ENCODE peak calls at places on chromosomes 16 and 17, in six cellular contexts. J is NCI-H1436, B is neural crest cell, C is GM06990, V is RWPE1, A is HTR-8/SVneo. M is an unnamed sample.

GRCh38 chr16:78142784-78143183 is 43.3 kb downstream of the WWOX start:
- DNase-seq in J (no peak), B (no peak), C (no peak), V (no peak), A (no peak), M (no peak)

GRCh38 chr16:75591001-75591852 is 25.0 kb downstream of the GABARAPL2 start:
- DNase-seq in J (no peak), B (no peak), C (no peak), V (no peak), A (no peak), M (no peak)

GRCh38 chr17:42409467-42410351 is 13.3 kb downstream of the CAVIN1 start:
- DNase-seq in J (no peak), B (no peak), C (no peak), V (peak; percentile 96), A (peak; percentile 91), M (no peak)

GRCh38 chr16:4094138-4094773 is 22.0 kb downstream of the ADCY9 start:
- DNase-seq in J (no peak), B (no peak), C (no peak), V (no peak), A (no peak), M (no peak)

GRCh38 chr17:17520599-17521232 is 24.5 kb upstream of the RASD1 start:
- DNase-seq in J (no peak), B (no peak), C (no peak), V (no peak), A (no peak), M (no peak)

GRCh38 chr16:83967838-83968482 is at the start of gene NECAB2:
- DNase-seq in J (peak; percentile 31), B (peak; percentile 60), C (peak; percentile 37), V (peak; percentile 56), A (peak; percentile 78), M (no peak)

GRCh38 chr17:3755335-3756030 is 31.8 kb downstream of the HASPIN start:
- DNase-seq in J (no peak), B (no peak), C (no peak), V (no peak), A (no peak), M (no peak)

GRCh38 chr16:31487720-31488629 is 5.1 kb downstream of the SLC5A2 start:
- DNase-seq in J (peak; percentile 65), B (no peak), C (peak; percentile 68), V (peak; percentile 65), A (peak; percentile 59), M (peak; percentile 73)

GRCh38 chr17:5832886-5833285 is 237.3 kb upstream of the WSCD1 start:
- DNase-seq in J (peak; percentile 64), B (no peak), C (no peak), V (peak; percentile 78), A (no peak), M (no peak)

GRCh38 chr17:34613064-34614019 is 34.0 kb downstream of the TMEM132E start:
- DNase-seq in J (peak; percentile 84), B (no peak), C (no peak), V (peak; percentile 63), A (no peak), M (no peak)

GRCh38 chr17:4658478-4659305 is 17.2 kb upstream of the ALOX15 start:
- DNase-seq in J (no peak), B (no peak), C (no peak), V (no peak), A (peak; percentile 69), M (no peak)

GRCh38 chr16:29900102-29900887 is at the start of gene ASPHD1:
- DNase-seq in J (peak; percentile 62), B (peak; percentile 49), C (peak; percentile 66), V (peak; percentile 87), A (peak; percentile 88), M (no peak)

GRCh38 chr16:51553314-51553713 is 402.2 kb upstream of the SALL1 start:
- DNase-seq in J (no peak), B (no peak), C (no peak), V (peak; percentile 48), A (no peak), M (no peak)

GRCh38 chr17:83062818-83063671 is 16.4 kb upstream of the METRNL start:
- DNase-seq in J (no peak), B (no peak), C (no peak), V (no peak), A (no peak), M (no peak)

GRCh38 chr16:89052824-89053724 is 40.6 kb upstream of the ACSF3 start:
- DNase-seq in J (peak; percentile 74), B (no peak), C (no peak), V (peak; percentile 66), A (no peak), M (no peak)

GRCh38 chr17:1727258-1727789 is 2.8 kb downstream of the WDR81 start:
- DNase-seq in J (no peak), B (no peak), C (no peak), V (no peak), A (no peak), M (no peak)

GRCh38 chr16:89971495-89972243 is 23.1 kb downstream of the DEF8 start:
- DNase-seq in J (no peak), B (no peak), C (no peak), V (peak; percentile 26), A (no peak), M (no peak)

GRCh38 chr16:24609740-24610420 is 70.5 kb downstream of the RBBP6 start:
- DNase-seq in J (peak; percentile 78), B (peak; percentile 39), C (peak; percentile 10), V (no peak), A (no peak), M (no peak)

GRCh38 chr16:2337431-2338296 is 2.9 kb downstream of the ABCA3 start:
- DNase-seq in J (peak; percentile 33), B (no peak), C (no peak), V (no peak), A (no peak), M (no peak)

GRCh38 chr17:733743-734142 is 1.3 kb downstream of the TLCD3A start:
- DNase-seq in J (no peak), B (no peak), C (no peak), V (no peak), A (no peak), M (no peak)

M was measured in T-helper 9 cell.